ENCODE peak calls at places on chromosomes 7 and 10, in ten cellular contexts. One of them, this sample, is unnamed.

GRCh38 chr7:152876749-152877148 is 117.2 kb downstream of the ACTR3B start:
- DNase-seq in fibroblast of mammary gland: no peak
- DNase-seq in neural progenitor cell: no peak
- DNase-seq in ovary: no peak
- DNase-seq in HCT116: no peak
- DNase-seq in DND-41: no peak
- DNase-seq in Peyer's patch: no peak
- DNase-seq in astrocyte of the cerebellum: no peak
- DNase-seq in transverse colon: no peak
- DNase-seq in BJ: no peak
- DNase-seq in this sample: no peak

GRCh38 chr7:130047801-130048200 is 3.4 kb downstream of the ZC3HC1 start:
- DNase-seq in fibroblast of mammary gland: no peak
- DNase-seq in neural progenitor cell: no peak
- DNase-seq in ovary: no peak
- DNase-seq in HCT116: no peak
- DNase-seq in DND-41: no peak
- DNase-seq in Peyer's patch: no peak
- DNase-seq in astrocyte of the cerebellum: no peak
- DNase-seq in transverse colon: no peak
- DNase-seq in BJ: no peak
- DNase-seq in this sample: no peak

GRCh38 chr7:155542276-155542675 is 4.1 kb downstream of the CNPY1 start:
- DNase-seq in fibroblast of mammary gland: no peak
- DNase-seq in neural progenitor cell: no peak
- DNase-seq in ovary: no peak
- DNase-seq in HCT116: no peak
- DNase-seq in DND-41: no peak
- DNase-seq in Peyer's patch: no peak
- DNase-seq in astrocyte of the cerebellum: no peak
- DNase-seq in transverse colon: no peak
- DNase-seq in BJ: no peak
- DNase-seq in this sample: no peak

GRCh38 chr7:64541438-64542359 is 21.2 kb downstream of the ZNF680 start:
- DNase-seq in fibroblast of mammary gland: peak
- DNase-seq in neural progenitor cell: no peak
- DNase-seq in ovary: peak
- DNase-seq in HCT116: peak
- DNase-seq in DND-41: no peak
- DNase-seq in Peyer's patch: no peak
- DNase-seq in astrocyte of the cerebellum: peak
- DNase-seq in transverse colon: no peak
- DNase-seq in BJ: no peak
- DNase-seq in this sample: no peak

GRCh38 chr7:96120445-96120844 is 201.5 kb downstream of the SLC25A13 start:
- DNase-seq in fibroblast of mammary gland: peak
- DNase-seq in neural progenitor cell: no peak
- DNase-seq in ovary: no peak
- DNase-seq in HCT116: no peak
- DNase-seq in DND-41: no peak
- DNase-seq in Peyer's patch: no peak
- DNase-seq in astrocyte of the cerebellum: no peak
- DNase-seq in transverse colon: no peak
- DNase-seq in BJ: no peak
- DNase-seq in this sample: no peak

GRCh38 chr7:112495820-112496462 is 15.2 kb downstream of the LSMEM1 start:
- DNase-seq in fibroblast of mammary gland: peak
- DNase-seq in neural progenitor cell: peak
- DNase-seq in ovary: no peak
- DNase-seq in HCT116: peak
- DNase-seq in DND-41: peak
- DNase-seq in Peyer's patch: peak
- DNase-seq in astrocyte of the cerebellum: peak
- DNase-seq in transverse colon: peak
- DNase-seq in BJ: no peak
- DNase-seq in this sample: peak

GRCh38 chr7:42400373-42400772 is 163.4 kb upstream of the GLI3 start:
- DNase-seq in fibroblast of mammary gland: no peak
- DNase-seq in neural progenitor cell: no peak
- DNase-seq in ovary: no peak
- DNase-seq in HCT116: no peak
- DNase-seq in DND-41: no peak
- DNase-seq in Peyer's patch: no peak
- DNase-seq in astrocyte of the cerebellum: no peak
- DNase-seq in transverse colon: no peak
- DNase-seq in BJ: no peak
- DNase-seq in this sample: no peak

GRCh38 chr10:48606530-48607355 is 1.9 kb upstream of the ARHGAP22 start:
- DNase-seq in fibroblast of mammary gland: peak
- DNase-seq in neural progenitor cell: no peak
- DNase-seq in ovary: no peak
- DNase-seq in HCT116: no peak
- DNase-seq in DND-41: no peak
- DNase-seq in Peyer's patch: peak
- DNase-seq in astrocyte of the cerebellum: peak
- DNase-seq in transverse colon: peak
- DNase-seq in BJ: peak
- DNase-seq in this sample: no peak

GRCh38 chr7:8443871-8444756 is 10.7 kb downstream of the NXPH1 start:
- DNase-seq in fibroblast of mammary gland: peak
- DNase-seq in neural progenitor cell: peak
- DNase-seq in ovary: no peak
- DNase-seq in HCT116: no peak
- DNase-seq in DND-41: no peak
- DNase-seq in Peyer's patch: no peak
- DNase-seq in astrocyte of the cerebellum: no peak
- DNase-seq in transverse colon: no peak
- DNase-seq in BJ: no peak
- DNase-seq in this sample: peak

GRCh38 chr7:158030071-158030470 is 557.6 kb downstream of the PTPRN2 start:
- DNase-seq in fibroblast of mammary gland: no peak
- DNase-seq in neural progenitor cell: peak
- DNase-seq in ovary: no peak
- DNase-seq in HCT116: no peak
- DNase-seq in DND-41: no peak
- DNase-seq in Peyer's patch: peak
- DNase-seq in astrocyte of the cerebellum: no peak
- DNase-seq in transverse colon: no peak
- DNase-seq in BJ: no peak
- DNase-seq in this sample: no peak

GRCh38 chr7:22193361-22194016 is 163.5 kb downstream of the RAPGEF5 start:
- DNase-seq in fibroblast of mammary gland: peak
- DNase-seq in neural progenitor cell: peak
- DNase-seq in ovary: peak
- DNase-seq in HCT116: no peak
- DNase-seq in DND-41: no peak
- DNase-seq in Peyer's patch: no peak
- DNase-seq in astrocyte of the cerebellum: peak
- DNase-seq in transverse colon: no peak
- DNase-seq in BJ: no peak
- DNase-seq in this sample: peak

GRCh38 chr10:114879541-114880158 is 58.1 kb downstream of the FHIP2A start:
- DNase-seq in fibroblast of mammary gland: peak
- DNase-seq in neural progenitor cell: peak
- DNase-seq in ovary: no peak
- DNase-seq in HCT116: peak
- DNase-seq in DND-41: peak
- DNase-seq in Peyer's patch: peak
- DNase-seq in astrocyte of the cerebellum: no peak
- DNase-seq in transverse colon: peak
- DNase-seq in BJ: no peak
- DNase-seq in this sample: peak

GRCh38 chr7:98284335-98285036 is 3.0 kb downstream of the BRI3 start:
- DNase-seq in fibroblast of mammary gland: peak
- DNase-seq in neural progenitor cell: no peak
- DNase-seq in ovary: peak
- DNase-seq in HCT116: no peak
- DNase-seq in DND-41: no peak
- DNase-seq in Peyer's patch: peak
- DNase-seq in astrocyte of the cerebellum: no peak
- DNase-seq in transverse colon: peak
- DNase-seq in BJ: peak
- DNase-seq in this sample: peak

GRCh38 chr10:80485410-80486135 is 31.5 kb downstream of the TSPAN14 start:
- DNase-seq in fibroblast of mammary gland: no peak
- DNase-seq in neural progenitor cell: no peak
- DNase-seq in ovary: no peak
- DNase-seq in HCT116: no peak
- DNase-seq in DND-41: no peak
- DNase-seq in Peyer's patch: peak
- DNase-seq in astrocyte of the cerebellum: no peak
- DNase-seq in transverse colon: peak
- DNase-seq in BJ: no peak
- DNase-seq in this sample: no peak

GRCh38 chr10:2972810-2973209 is 94.5 kb upstream of the PFKP start:
- DNase-seq in fibroblast of mammary gland: no peak
- DNase-seq in neural progenitor cell: no peak
- DNase-seq in ovary: no peak
- DNase-seq in HCT116: no peak
- DNase-seq in DND-41: no peak
- DNase-seq in Peyer's patch: no peak
- DNase-seq in astrocyte of the cerebellum: no peak
- DNase-seq in transverse colon: no peak
- DNase-seq in BJ: no peak
- DNase-seq in this sample: no peak

GRCh38 chr10:86211691-86212390 is 154.8 kb downstream of the GRID1 start:
- DNase-seq in fibroblast of mammary gland: no peak
- DNase-seq in neural progenitor cell: no peak
- DNase-seq in ovary: no peak
- DNase-seq in HCT116: no peak
- DNase-seq in DND-41: no peak
- DNase-seq in Peyer's patch: no peak
- DNase-seq in astrocyte of the cerebellum: no peak
- DNase-seq in transverse colon: no peak
- DNase-seq in BJ: no peak
- DNase-seq in this sample: no peak
- TF ChIP-seq CTCF in fibroblast of mammary gland: no peak
- TF ChIP-seq CTCF in neural progenitor cell: no peak
- TF ChIP-seq CTCF in ovary: no peak
- TF ChIP-seq CTCF in HCT116: no peak
- TF ChIP-seq CTCF in DND-41: no peak
- TF ChIP-seq CTCF in Peyer's patch: no peak
- TF ChIP-seq CTCF in astrocyte of the cerebellum: no peak
- TF ChIP-seq CTCF in transverse colon: no peak
- TF ChIP-seq CTCF in BJ: no peak
- TF ChIP-seq CTCF in this sample: no peak

GRCh38 chr10:4201866-4202825 is 417.1 kb upstream of the KLF6 start:
- DNase-seq in fibroblast of mammary gland: peak
- DNase-seq in neural progenitor cell: no peak
- DNase-seq in ovary: no peak
- DNase-seq in HCT116: no peak
- DNase-seq in DND-41: no peak
- DNase-seq in Peyer's patch: no peak
- DNase-seq in astrocyte of the cerebellum: no peak
- DNase-seq in transverse colon: no peak
- DNase-seq in BJ: no peak
- DNase-seq in this sample: no peak
- TF ChIP-seq CTCF in fibroblast of mammary gland: no peak
- TF ChIP-seq CTCF in neural progenitor cell: no peak
- TF ChIP-seq CTCF in ovary: no peak
- TF ChIP-seq CTCF in HCT116: no peak
- TF ChIP-seq CTCF in DND-41: no peak
- TF ChIP-seq CTCF in Peyer's patch: no peak
- TF ChIP-seq CTCF in astrocyte of the cerebellum: no peak
- TF ChIP-seq CTCF in transverse colon: no peak
- TF ChIP-seq CTCF in BJ: no peak
- TF ChIP-seq CTCF in this sample: no peak

GRCh38 chr10:131396108-131397010 is 84.8 kb upstream of the TCERG1L start:
- DNase-seq in fibroblast of mammary gland: no peak
- DNase-seq in neural progenitor cell: peak
- DNase-seq in ovary: peak
- DNase-seq in HCT116: no peak
- DNase-seq in DND-41: no peak
- DNase-seq in Peyer's patch: no peak
- DNase-seq in astrocyte of the cerebellum: no peak
- DNase-seq in transverse colon: no peak
- DNase-seq in BJ: no peak
- DNase-seq in this sample: no peak
- TF ChIP-seq CTCF in fibroblast of mammary gland: no peak
- TF ChIP-seq CTCF in neural progenitor cell: peak
- TF ChIP-seq CTCF in ovary: peak
- TF ChIP-seq CTCF in HCT116: peak
- TF ChIP-seq CTCF in DND-41: peak
- TF ChIP-seq CTCF in Peyer's patch: no peak
- TF ChIP-seq CTCF in astrocyte of the cerebellum: no peak
- TF ChIP-seq CTCF in transverse colon: no peak
- TF ChIP-seq CTCF in BJ: no peak
- TF ChIP-seq CTCF in this sample: no peak

GRCh38 chr7:30470163-30470770 is 8.3 kb downstream of the NOD1 start:
- DNase-seq in fibroblast of mammary gland: peak
- DNase-seq in neural progenitor cell: no peak
- DNase-seq in ovary: peak
- DNase-seq in HCT116: no peak
- DNase-seq in DND-41: no peak
- DNase-seq in Peyer's patch: no peak
- DNase-seq in astrocyte of the cerebellum: no peak
- DNase-seq in transverse colon: no peak
- DNase-seq in BJ: no peak
- DNase-seq in this sample: no peak

GRCh38 chr7:30470783-30471182 is 7.8 kb downstream of the NOD1 start:
- DNase-seq in fibroblast of mammary gland: peak
- DNase-seq in neural progenitor cell: no peak
- DNase-seq in ovary: peak
- DNase-seq in HCT116: no peak
- DNase-seq in DND-41: no peak
- DNase-seq in Peyer's patch: no peak
- DNase-seq in astrocyte of the cerebellum: no peak
- DNase-seq in transverse colon: peak
- DNase-seq in BJ: peak
- DNase-seq in this sample: no peak

GRCh38 chr7:30468041-30468440 is 10.5 kb downstream of the NOD1 start:
- DNase-seq in fibroblast of mammary gland: no peak
- DNase-seq in neural progenitor cell: no peak
- DNase-seq in ovary: no peak
- DNase-seq in HCT116: no peak
- DNase-seq in DND-41: no peak
- DNase-seq in Peyer's patch: no peak
- DNase-seq in astrocyte of the cerebellum: no peak
- DNase-seq in transverse colon: no peak
- DNase-seq in BJ: no peak
- DNase-seq in this sample: no peak

GRCh38 chr7:30468791-30469190 is 9.8 kb downstream of the NOD1 start:
- DNase-seq in fibroblast of mammary gland: peak
- DNase-seq in neural progenitor cell: no peak
- DNase-seq in ovary: peak
- DNase-seq in HCT116: no peak
- DNase-seq in DND-41: no peak
- DNase-seq in Peyer's patch: no peak
- DNase-seq in astrocyte of the cerebellum: no peak
- DNase-seq in transverse colon: no peak
- DNase-seq in BJ: no peak
- DNase-seq in this sample: no peak

DNA sequence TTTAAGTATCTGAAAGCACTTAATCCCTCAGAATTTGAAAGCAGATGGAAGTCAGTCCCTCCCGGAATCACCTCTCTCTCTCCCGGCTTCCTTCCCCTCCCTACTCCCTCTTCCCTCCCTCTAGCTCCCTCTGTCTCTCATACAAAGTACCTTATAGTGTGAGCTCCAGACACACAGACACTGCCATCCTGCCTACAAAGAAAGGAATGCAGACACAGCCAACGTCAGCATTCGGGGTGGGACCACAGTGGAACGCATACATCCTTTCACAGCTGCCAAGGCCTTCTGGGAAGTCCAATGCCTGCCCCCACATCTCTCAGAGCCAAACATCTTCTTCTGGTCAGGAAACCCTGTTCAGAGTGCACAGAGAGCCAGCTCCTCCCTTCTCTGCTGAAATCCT is 9.3 kb downstream of the NOD1 start:
- DNase-seq in fibroblast of mammary gland: peak
- DNase-seq in neural progenitor cell: peak
- DNase-seq in ovary: peak
- DNase-seq in HCT116: peak
- DNase-seq in DND-41: no peak
- DNase-seq in Peyer's patch: peak
- DNase-seq in astrocyte of the cerebellum: peak
- DNase-seq in transverse colon: peak
- DNase-seq in BJ: peak
- DNase-seq in this sample: peak
- TF ChIP-seq CTCF in fibroblast of mammary gland: peak
- TF ChIP-seq CTCF in neural progenitor cell: peak
- TF ChIP-seq CTCF in ovary: no peak
- TF ChIP-seq CTCF in HCT116: peak
- TF ChIP-seq CTCF in DND-41: no peak
- TF ChIP-seq CTCF in Peyer's patch: peak
- TF ChIP-seq CTCF in astrocyte of the cerebellum: peak
- TF ChIP-seq CTCF in transverse colon: peak
- TF ChIP-seq CTCF in BJ: peak
- TF ChIP-seq CTCF in this sample: no peak

This sample was measured in endothelial cell.